ENCODE peak calls at places on chromosomes 16 and 17, in five cellular contexts. G, S, Q, E and J are unnamed samples.

GRCh38 chr17:67600408-67600807 is 117.3 kb upstream of the NOL11 start:
- DNase-seq in S (no peak), Q (no peak), E (no peak), G (no peak), J (no peak)

GRCh38 chr17:37650419-37651003 is 7.3 kb upstream of the DDX52 start:
- DNase-seq in E (peak; percentile 48), Q (no peak), G (no peak), S (no peak), J (no peak)

GRCh38 chr17:61396586-61397085 is 3.0 kb upstream of the TBX2 start:
- DNase-seq in Q (no peak), S (no peak), E (peak; percentile 75), G (no peak), J (no peak)

GRCh38 chr17:74998783-74999182 is 11.4 kb downstream of the CDR2L start:
- DNase-seq in Q (no peak), S (no peak), G (no peak), E (no peak), J (no peak)

GRCh38 chr16:24670623-24671454 is 58.6 kb upstream of the TNRC6A start:
- DNase-seq in G (no peak), Q (no peak), E (peak; percentile 63), S (no peak), J (no peak)

GRCh38 chr17:19757536-19758180 is 9.6 kb upstream of the ALDH3A1 start:
- DNase-seq in Q (no peak), G (peak; percentile 40), E (peak; percentile 20), S (no peak), J (no peak)

GRCh38 chr16:19415461-19415860 is 2.2 kb upstream of the TMC5 start:
- DNase-seq in E (no peak), S (no peak), Q (no peak), G (no peak), J (no peak)

GRCh38 chr16:86382774-86383407 is 127.4 kb upstream of the FOXF1 start:
- DNase-seq in S (no peak), E (no peak), G (no peak), Q (no peak), J (no peak)

GRCh38 chr17:33701910-33702309 is 408.8 kb upstream of the ASIC2 start:
- DNase-seq in E (no peak), G (no peak), S (no peak), Q (no peak), J (no peak)

GRCh38 chr17:44915727-44916058 is 393 bp upstream of the GFAP start:
- DNase-seq in G (no peak), Q (no peak), E (no peak), S (no peak), J (no peak)

GRCh38 chr17:82718986-82719685 is 2.6 kb downstream of the FN3KRP start:
- DNase-seq in G (no peak), S (no peak), Q (no peak), E (no peak), J (no peak)

GRCh38 chr17:63116967-63117366 is 150.9 kb downstream of the TANC2 start:
- DNase-seq in Q (no peak), S (peak; percentile 5), E (peak; percentile 10), G (no peak), J (no peak)

GRCh38 chr16:68031951-68032350 is 8.9 kb downstream of the DUS2 start:
- DNase-seq in Q (no peak), S (no peak), E (no peak), G (no peak), J (no peak)

GRCh38 chr17:76554131-76554530 is 14.3 kb downstream of the PRCD start:
- DNase-seq in S (no peak), Q (no peak), G (no peak), E (no peak), J (no peak)

GRCh38 chr17:8469964-8470363 is 34.3 kb downstream of the NDEL1 start:
- DNase-seq in E (peak; percentile 35), G (no peak), Q (no peak), S (no peak), J (no peak)